ENCODE peak calls at places on chromosome 15, in nine cellular contexts. One of them, this sample, is unnamed.
A peak's percentile ranks its signal among the peaks of the same experiment; 100 is the strongest.

GRCh38 chr15:58080398-58080797 is 14.9 kb upstream of the ALDH1A2 start:
- DNase-seq in sigmoid colon: no peak
- DNase-seq in HepG2: no peak
- DNase-seq in upper lobe of left lung: no peak
- DNase-seq in K562: no peak
- DNase-seq in spleen: no peak
- DNase-seq in breast epithelium: no peak
- DNase-seq in endothelial cell of umbilical vein: no peak
- DNase-seq in GM23338: no peak
- DNase-seq in this sample: no peak

GRCh38 chr15:101652783-101653430 is 726 bp upstream of the TM2D3 start:
- DNase-seq in upper lobe of left lung: no peak
- DNase-seq in HepG2: no peak
- DNase-seq in breast epithelium: peak; percentile 35
- DNase-seq in GM23338: peak; percentile 54
- DNase-seq in K562: peak; percentile 40
- DNase-seq in sigmoid colon: peak; percentile 72
- DNase-seq in endothelial cell of umbilical vein: no peak
- DNase-seq in spleen: peak; percentile 72
- DNase-seq in this sample: no peak

GRCh38 chr15:80160570-80161156 is 7.9 kb downstream of the FAH start:
- DNase-seq in upper lobe of left lung: peak; percentile 94
- DNase-seq in spleen: peak; percentile 87
- DNase-seq in breast epithelium: peak; percentile 72
- DNase-seq in K562: peak; percentile 72
- DNase-seq in endothelial cell of umbilical vein: peak; percentile 77
- DNase-seq in sigmoid colon: peak; percentile 78
- DNase-seq in HepG2: peak; percentile 87
- DNase-seq in GM23338: no peak
- DNase-seq in this sample: no peak

GRCh38 chr15:58632789-58633188 is 116.7 kb downstream of the ADAM10 start:
- DNase-seq in breast epithelium: no peak
- DNase-seq in spleen: no peak
- DNase-seq in upper lobe of left lung: no peak
- DNase-seq in endothelial cell of umbilical vein: no peak
- DNase-seq in K562: no peak
- DNase-seq in GM23338: no peak
- DNase-seq in sigmoid colon: no peak
- DNase-seq in HepG2: no peak
- DNase-seq in this sample: no peak

GRCh38 chr15:38102972-38103371 is 149.7 kb upstream of the SPRED1 start:
- DNase-seq in K562: no peak
- DNase-seq in GM23338: no peak
- DNase-seq in upper lobe of left lung: no peak
- DNase-seq in HepG2: no peak
- DNase-seq in endothelial cell of umbilical vein: no peak
- DNase-seq in breast epithelium: no peak
- DNase-seq in sigmoid colon: no peak
- DNase-seq in spleen: no peak
- DNase-seq in this sample: no peak

GRCh38 chr15:24857777-24858176 is 97.0 kb upstream of the SNRPN start:
- DNase-seq in breast epithelium: no peak
- DNase-seq in endothelial cell of umbilical vein: peak; percentile 55
- DNase-seq in K562: no peak
- DNase-seq in GM23338: peak; percentile 60
- DNase-seq in sigmoid colon: no peak
- DNase-seq in spleen: no peak
- DNase-seq in upper lobe of left lung: no peak
- DNase-seq in HepG2: no peak
- DNase-seq in this sample: no peak

GRCh38 chr15:28959326-28959725 is 73.6 kb downstream of the APBA2 start:
- DNase-seq in sigmoid colon: peak; percentile 2
- DNase-seq in K562: no peak
- DNase-seq in endothelial cell of umbilical vein: no peak
- DNase-seq in spleen: no peak
- DNase-seq in upper lobe of left lung: no peak
- DNase-seq in GM23338: no peak
- DNase-seq in HepG2: no peak
- DNase-seq in breast epithelium: no peak
- DNase-seq in this sample: no peak

GRCh38 chr15:89143503-89144162 is 55.4 kb downstream of the ABHD2 start:
- DNase-seq in upper lobe of left lung: no peak
- DNase-seq in GM23338: no peak
- DNase-seq in K562: no peak
- DNase-seq in endothelial cell of umbilical vein: peak; percentile 88
- DNase-seq in breast epithelium: no peak
- DNase-seq in HepG2: no peak
- DNase-seq in sigmoid colon: no peak
- DNase-seq in spleen: no peak
- DNase-seq in this sample: no peak

GRCh38 chr15:23566070-23567050 is 886 bp downstream of the MKRN3 start:
- DNase-seq in spleen: no peak
- DNase-seq in HepG2: peak; percentile 60
- DNase-seq in endothelial cell of umbilical vein: peak; percentile 13
- DNase-seq in upper lobe of left lung: no peak
- DNase-seq in K562: peak; percentile 58
- DNase-seq in sigmoid colon: no peak
- DNase-seq in breast epithelium: no peak
- DNase-seq in GM23338: no peak
- DNase-seq in this sample: no peak

GRCh38 chr15:30953731-30954378 is 37.6 kb downstream of the MTMR10 start:
- DNase-seq in spleen: peak; percentile 77
- DNase-seq in HepG2: no peak
- DNase-seq in endothelial cell of umbilical vein: peak; percentile 37
- DNase-seq in sigmoid colon: no peak
- DNase-seq in upper lobe of left lung: peak; percentile 35
- DNase-seq in K562: peak; percentile 79
- DNase-seq in breast epithelium: no peak
- DNase-seq in GM23338: no peak
- DNase-seq in this sample: no peak

GRCh38 chr15:81106560-81106959 is 27.5 kb upstream of the CFAP161 start:
- DNase-seq in GM23338: peak; percentile 73
- DNase-seq in spleen: no peak
- DNase-seq in sigmoid colon: no peak
- DNase-seq in breast epithelium: no peak
- DNase-seq in endothelial cell of umbilical vein: peak; percentile 78
- DNase-seq in upper lobe of left lung: peak; percentile 34
- DNase-seq in K562: peak; percentile 65
- DNase-seq in HepG2: peak; percentile 39
- DNase-seq in this sample: no peak

GRCh38 chr15:31276596-31277298 is 49.9 kb upstream of the KLF13 start:
- DNase-seq in HepG2: no peak
- DNase-seq in upper lobe of left lung: no peak
- DNase-seq in breast epithelium: peak; percentile 10
- DNase-seq in spleen: peak; percentile 30
- DNase-seq in sigmoid colon: peak; percentile 55
- DNase-seq in GM23338: no peak
- DNase-seq in K562: no peak
- DNase-seq in endothelial cell of umbilical vein: no peak
- DNase-seq in this sample: peak; percentile 25

GRCh38 chr15:78077053-78077859 is at the start of gene TBC1D2B:
- DNase-seq in upper lobe of left lung: peak; percentile 74
- DNase-seq in spleen: peak; percentile 94
- DNase-seq in K562: peak; percentile 80
- DNase-seq in GM23338: peak; percentile 81
- DNase-seq in sigmoid colon: peak; percentile 82
- DNase-seq in endothelial cell of umbilical vein: peak; percentile 51
- DNase-seq in breast epithelium: no peak
- DNase-seq in HepG2: no peak
- DNase-seq in this sample: peak; percentile 83

DNA sequence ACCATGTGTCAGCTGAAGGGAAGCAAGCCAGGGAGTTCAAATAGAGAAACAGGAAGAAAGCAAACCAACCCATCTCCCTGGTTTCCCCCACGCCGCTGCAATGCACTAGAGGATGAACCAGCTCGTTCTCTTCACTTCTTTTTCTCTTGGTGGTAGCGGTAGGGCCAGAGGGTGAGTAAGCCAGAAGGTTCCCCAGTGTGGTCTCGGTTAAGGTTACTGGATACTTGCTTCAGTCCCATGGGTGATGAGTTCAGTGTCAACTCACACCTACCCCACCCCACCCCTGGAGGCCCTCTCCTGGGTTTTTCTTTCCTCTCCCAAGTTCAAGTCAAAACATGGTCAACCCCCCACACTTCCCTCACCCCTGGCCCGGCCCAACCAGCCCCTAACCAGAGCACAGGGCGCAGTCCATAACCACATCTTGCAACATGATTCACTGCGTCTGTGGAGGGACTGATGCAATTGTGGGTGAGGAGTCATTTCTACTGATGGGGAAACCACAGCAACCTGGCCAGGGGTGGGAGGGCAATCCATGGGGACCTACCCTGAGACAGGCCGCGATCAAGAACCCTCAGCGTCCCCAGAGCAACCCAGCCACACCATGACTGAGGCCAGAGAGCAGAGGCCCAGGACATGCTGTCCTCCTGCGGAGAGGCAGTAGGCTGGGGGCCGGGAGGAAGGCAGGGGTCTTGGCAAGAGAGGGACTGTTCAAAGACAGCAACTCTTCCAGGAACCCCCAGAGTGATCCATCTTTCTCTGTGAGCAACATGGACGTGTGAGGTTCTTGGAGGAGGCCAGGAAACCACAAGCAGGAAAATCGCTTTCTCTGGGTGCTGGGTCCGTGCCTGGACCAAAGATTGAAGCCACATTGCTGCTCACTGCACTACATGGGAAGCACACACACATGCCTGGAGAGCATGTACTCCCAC is 276.6 kb downstream of the UACA start:
- DNase-seq in endothelial cell of umbilical vein: no peak
- DNase-seq in spleen: peak; percentile 87
- DNase-seq in HepG2: no peak
- DNase-seq in GM23338: no peak
- DNase-seq in sigmoid colon: peak; percentile 77
- DNase-seq in upper lobe of left lung: peak; percentile 73
- DNase-seq in breast epithelium: no peak
- DNase-seq in K562: no peak
- DNase-seq in this sample: no peak
- TF ChIP-seq POLR2AphosphoS5 in endothelial cell of umbilical vein: no peak
- TF ChIP-seq POLR2AphosphoS5 in spleen: peak; percentile 79
- TF ChIP-seq POLR2AphosphoS5 in HepG2: no peak
- TF ChIP-seq POLR2AphosphoS5 in GM23338: no peak
- TF ChIP-seq POLR2AphosphoS5 in sigmoid colon: no peak
- TF ChIP-seq POLR2AphosphoS5 in upper lobe of left lung: peak; percentile 72
- TF ChIP-seq POLR2AphosphoS5 in breast epithelium: no peak
- TF ChIP-seq POLR2AphosphoS5 in K562: no peak
- TF ChIP-seq POLR2AphosphoS5 in this sample: no peak

GRCh38 chr15:90619939-90620338 is 90.2 kb downstream of the CRTC3 start:
- DNase-seq in HepG2: no peak
- DNase-seq in endothelial cell of umbilical vein: no peak
- DNase-seq in GM23338: no peak
- DNase-seq in sigmoid colon: no peak
- DNase-seq in K562: no peak
- DNase-seq in upper lobe of left lung: no peak
- DNase-seq in breast epithelium: no peak
- DNase-seq in spleen: no peak
- DNase-seq in this sample: no peak

GRCh38 chr15:90618330-90619136 is 88.8 kb downstream of the CRTC3 start:
- DNase-seq in spleen: no peak
- DNase-seq in endothelial cell of umbilical vein: no peak
- DNase-seq in GM23338: no peak
- DNase-seq in upper lobe of left lung: no peak
- DNase-seq in breast epithelium: no peak
- DNase-seq in HepG2: no peak
- DNase-seq in sigmoid colon: no peak
- DNase-seq in K562: no peak
- DNase-seq in this sample: no peak

GRCh38 chr15:90619468-90619867 is 89.7 kb downstream of the CRTC3 start:
- DNase-seq in HepG2: no peak
- DNase-seq in K562: no peak
- DNase-seq in sigmoid colon: no peak
- DNase-seq in breast epithelium: no peak
- DNase-seq in GM23338: peak; percentile 46
- DNase-seq in upper lobe of left lung: no peak
- DNase-seq in endothelial cell of umbilical vein: no peak
- DNase-seq in spleen: no peak
- DNase-seq in this sample: peak; percentile 3

GRCh38 chr15:90617668-90618097 is 88.0 kb downstream of the CRTC3 start:
- DNase-seq in HepG2: no peak
- DNase-seq in breast epithelium: no peak
- DNase-seq in GM23338: peak; percentile 33
- DNase-seq in endothelial cell of umbilical vein: no peak
- DNase-seq in K562: no peak
- DNase-seq in upper lobe of left lung: no peak
- DNase-seq in spleen: no peak
- DNase-seq in sigmoid colon: no peak
- DNase-seq in this sample: no peak

GRCh38 chr15:90620379-90621134 is 90.8 kb downstream of the CRTC3 start:
- DNase-seq in GM23338: no peak
- DNase-seq in breast epithelium: no peak
- DNase-seq in upper lobe of left lung: no peak
- DNase-seq in sigmoid colon: no peak
- DNase-seq in spleen: no peak
- DNase-seq in HepG2: no peak
- DNase-seq in endothelial cell of umbilical vein: peak; percentile 25
- DNase-seq in K562: peak; percentile 79
- DNase-seq in this sample: no peak
- H3K4me3 ChIP-seq in GM23338: no peak overlapping the region
- H3K4me3 ChIP-seq in breast epithelium: no peak overlapping the region
- H3K4me3 ChIP-seq in upper lobe of left lung: no peak overlapping the region
- H3K4me3 ChIP-seq in sigmoid colon: no peak overlapping the region
- H3K4me3 ChIP-seq in spleen: no peak overlapping the region
- H3K4me3 ChIP-seq in HepG2: no peak overlapping the region
- H3K4me3 ChIP-seq in endothelial cell of umbilical vein: no peak overlapping the region
- H3K4me3 ChIP-seq in K562: no peak overlapping the region
- H3K4me3 ChIP-seq in this sample: no peak overlapping the region

DNA sequence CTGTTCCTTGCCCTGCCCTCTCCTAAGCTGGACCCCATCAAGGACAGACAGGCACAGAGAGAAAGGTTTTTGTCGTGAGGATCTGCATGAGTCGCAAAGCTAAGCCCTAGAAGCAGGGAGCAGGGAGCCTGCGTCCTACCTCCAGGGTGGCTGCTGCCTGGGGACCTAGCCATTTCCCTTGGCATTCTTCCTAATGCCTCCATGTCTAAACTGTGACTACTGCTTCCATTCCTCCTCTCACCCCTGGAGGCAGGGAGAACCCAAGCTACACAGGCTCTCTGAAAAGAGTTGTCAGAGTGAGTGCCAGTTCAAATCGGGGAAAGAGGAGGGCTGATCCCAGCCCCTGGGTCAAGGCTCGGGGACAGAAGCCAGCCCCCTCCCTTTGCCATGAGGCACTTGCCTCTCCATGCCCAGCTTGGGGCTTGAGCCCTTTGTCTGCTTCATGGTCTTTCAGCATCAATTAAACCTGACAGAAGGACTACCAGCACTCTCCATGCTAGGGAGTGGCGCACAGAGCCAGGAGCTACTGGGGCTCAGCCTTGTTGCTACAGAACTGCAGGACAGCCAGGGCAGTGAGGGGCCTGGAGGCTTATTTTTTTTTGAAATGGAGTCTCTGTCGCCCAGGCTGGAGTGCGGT is 2.4 kb downstream of the GCHFR start:
- DNase-seq in endothelial cell of umbilical vein: no peak
- DNase-seq in sigmoid colon: no peak
- DNase-seq in K562: no peak
- DNase-seq in spleen: no peak
- DNase-seq in HepG2: no peak
- DNase-seq in GM23338: no peak
- DNase-seq in breast epithelium: no peak
- DNase-seq in upper lobe of left lung: no peak
- DNase-seq in this sample: no peak
- TF ChIP-seq POLR2AphosphoS5 in endothelial cell of umbilical vein: no peak
- TF ChIP-seq POLR2AphosphoS5 in sigmoid colon: no peak
- TF ChIP-seq POLR2AphosphoS5 in K562: no peak
- TF ChIP-seq POLR2AphosphoS5 in spleen: no peak
- TF ChIP-seq POLR2AphosphoS5 in HepG2: no peak
- TF ChIP-seq POLR2AphosphoS5 in GM23338: no peak
- TF ChIP-seq POLR2AphosphoS5 in breast epithelium: no peak
- TF ChIP-seq POLR2AphosphoS5 in upper lobe of left lung: no peak
- TF ChIP-seq POLR2AphosphoS5 in this sample: no peak

GRCh38 chr15:85687329-85687728 is 107.4 kb downstream of the KLHL25 start:
- DNase-seq in spleen: no peak
- DNase-seq in breast epithelium: no peak
- DNase-seq in sigmoid colon: no peak
- DNase-seq in K562: no peak
- DNase-seq in upper lobe of left lung: no peak
- DNase-seq in endothelial cell of umbilical vein: no peak
- DNase-seq in HepG2: no peak
- DNase-seq in GM23338: no peak
- DNase-seq in this sample: no peak
- H3K4me3 ChIP-seq in spleen: no peak overlapping the region
- H3K4me3 ChIP-seq in breast epithelium: no peak overlapping the region
- H3K4me3 ChIP-seq in sigmoid colon: no peak overlapping the region
- H3K4me3 ChIP-seq in K562: no peak overlapping the region
- H3K4me3 ChIP-seq in upper lobe of left lung: no peak overlapping the region
- H3K4me3 ChIP-seq in endothelial cell of umbilical vein: no peak overlapping the region
- H3K4me3 ChIP-seq in HepG2: no peak overlapping the region
- H3K4me3 ChIP-seq in GM23338: no peak overlapping the region
- H3K4me3 ChIP-seq in this sample: no peak overlapping the region

This sample was measured in suprapubic skin.